ENCODE peak calls at places on chromosome 9, in seven cellular contexts. A is CD8-positive, alpha-beta memory T cell; H is cardiac fibroblast; F is GM23338; J is lower leg skin; E is OCI-LY7; L is brain microvascular endothelial cell. P is an unnamed sample.

GRCh38 chr9:76560481-76560891 is 101.5 kb downstream of the GCNT1 start:
- DNase-seq in A (no peak), H (peak; percentile 55), F (no peak), J (no peak), E (no peak), L (peak; percentile 60), P (no peak)

GRCh38 chr9:127525426-127526188 is 74.3 kb downstream of the LRSAM1 start:
- DNase-seq in A (peak; percentile 33), H (peak; percentile 75), F (peak; percentile 81), J (no peak), E (peak; percentile 43), L (peak; percentile 68), P (no peak)

GRCh38 chr9:4164356-4164755 is 135.5 kb downstream of the GLIS3 start:
- DNase-seq in A (no peak), H (no peak), F (no peak), J (no peak), E (no peak), L (no peak), P (no peak)

GRCh38 chr9:130956636-130957450 is 17.8 kb upstream of the FIBCD1 start:
- DNase-seq in A (no peak), H (no peak), F (no peak), J (no peak), E (no peak), L (no peak), P (no peak)

GRCh38 chr9:76223749-76224340 is 170.4 kb downstream of the RFK start:
- DNase-seq in A (no peak), H (peak; percentile 18), F (no peak), J (no peak), E (no peak), L (no peak), P (no peak)

GRCh38 chr9:81480828-81481604 is 208.3 kb downstream of the TLE1 start:
- DNase-seq in A (no peak), H (no peak), F (no peak), J (no peak), E (no peak), L (no peak), P (no peak)

GRCh38 chr9:126489604-126490593 is 123.8 kb upstream of the LMX1B start:
- DNase-seq in A (no peak), H (no peak), F (no peak), J (no peak), E (no peak), L (no peak), P (no peak)

GRCh38 chr9:16469184-16469583 is 401.3 kb downstream of the BNC2 start:
- DNase-seq in A (no peak), H (peak; percentile 33), F (no peak), J (no peak), E (no peak), L (no peak), P (no peak)

GRCh38 chr9:36174271-36174670 is 5.1 kb downstream of the CCIN start:
- DNase-seq in A (no peak), H (no peak), F (no peak), J (no peak), E (no peak), L (no peak), P (no peak)

GRCh38 chr9:120477534-120478001 is 102.4 kb downstream of the CDK5RAP2 start:
- DNase-seq in A (no peak), H (peak; percentile 95), F (peak; percentile 80), J (peak; percentile 60), E (peak; percentile 28), L (peak; percentile 82), P (peak; percentile 9)

GRCh38 chr9:8781447-8781846 is 981.9 kb upstream of the DMAC1 start:
- DNase-seq in A (no peak), H (no peak), F (no peak), J (no peak), E (no peak), L (no peak), P (no peak)

GRCh38 chr9:8778356-8778755 is 978.8 kb upstream of the DMAC1 start:
- DNase-seq in A (no peak), H (no peak), F (no peak), J (no peak), E (no peak), L (no peak), P (no peak)

GRCh38 chr9:8779478-8779877 is 979.9 kb upstream of the DMAC1 start:
- DNase-seq in A (no peak), H (no peak), F (no peak), J (no peak), E (no peak), L (no peak), P (no peak)

GRCh38 chr9:8782237-8782636 is 982.7 kb upstream of the DMAC1 start:
- DNase-seq in A (no peak), H (no peak), F (no peak), J (no peak), E (no peak), L (no peak), P (no peak)

GRCh38 chr9:8780386-8780785 is 980.8 kb upstream of the DMAC1 start:
- DNase-seq in A (no peak), H (no peak), F (no peak), J (no peak), E (no peak), L (no peak), P (no peak)
- H3K4me3 ChIP-seq in A (no peak overlapping the region), H (no peak overlapping the region), F (no peak overlapping the region), J (no peak overlapping the region), E (no peak overlapping the region), L (no peak overlapping the region), P (no peak overlapping the region)

GRCh38 chr9:33677961-33678360 is 117.4 kb upstream of the PRSS3 start:
- DNase-seq in A (no peak), H (no peak), F (no peak), J (no peak), E (no peak), L (no peak), P (no peak)
- H3K4me3 ChIP-seq in A (no peak overlapping the region), H (no peak overlapping the region), F (peak overlapping the region; percentile 62), J (no peak overlapping the region), E (no peak overlapping the region), L (no peak overlapping the region), P (no peak overlapping the region)

GRCh38 chr9:133576591-133577462 is 32.4 kb downstream of the FAM163B start:
- DNase-seq in A (no peak), H (peak; percentile 21), F (no peak), J (no peak), E (no peak), L (peak; percentile 11), P (no peak)
- H3K4me3 ChIP-seq in A (no peak overlapping the region), H (no peak overlapping the region), F (no peak overlapping the region), J (no peak overlapping the region), E (no peak overlapping the region), L (no peak overlapping the region), P (no peak overlapping the region)

GRCh38 chr9:72554221-72554641 is 32.8 kb downstream of the TMC1 start:
- DNase-seq in A (no peak), H (peak; percentile 66), F (no peak), J (no peak), E (no peak), L (peak; percentile 52), P (peak; percentile 44)
- H3K4me3 ChIP-seq in A (no peak overlapping the region), H (no peak overlapping the region), F (no peak overlapping the region), J (no peak overlapping the region), E (no peak overlapping the region), L (no peak overlapping the region), P (no peak overlapping the region)

GRCh38 chr9:121568101-121568460 is 68.4 kb upstream of the GGTA1 start:
- DNase-seq in A (no peak), H (no peak), F (no peak), J (no peak), E (no peak), L (no peak), P (no peak)

GRCh38 chr9:121567142-121568100 is 67.8 kb upstream of the GGTA1 start:
- DNase-seq in A (no peak), H (no peak), F (peak; percentile 20), J (no peak), E (no peak), L (no peak), P (no peak)

GRCh38 chr9:121568541-121569265 is 69.1 kb upstream of the GGTA1 start:
- DNase-seq in A (no peak), H (peak; percentile 24), F (no peak), J (no peak), E (no peak), L (no peak), P (no peak)

GRCh38 chr9:121566401-121567141 is 66.9 kb upstream of the GGTA1 start:
- DNase-seq in A (no peak), H (peak; percentile 71), F (no peak), J (no peak), E (no peak), L (peak; percentile 70), P (no peak)

GRCh38 chr9:121569266-121569648 is 69.6 kb upstream of the GGTA1 start:
- DNase-seq in A (no peak), H (no peak), F (no peak), J (no peak), E (no peak), L (no peak), P (no peak)
- H3K4me3 ChIP-seq in A (no peak overlapping the region), H (no peak overlapping the region), F (no peak overlapping the region), J (no peak overlapping the region), E (no peak overlapping the region), L (no peak overlapping the region), P (no peak overlapping the region)

GRCh38 chr9:113641100-113641885 is 177.8 kb downstream of the RGS3 start:
- DNase-seq in A (no peak), H (no peak), F (no peak), J (no peak), E (no peak), L (no peak), P (no peak)
- H3K4me3 ChIP-seq in A (no peak overlapping the region), H (no peak overlapping the region), F (no peak overlapping the region), J (no peak overlapping the region), E (no peak overlapping the region), L (no peak overlapping the region), P (no peak overlapping the region)

GRCh38 chr9:68852941-68853340 is 147.9 kb downstream of the PIP5K1B start:
- DNase-seq in A (no peak), H (no peak), F (no peak), J (no peak), E (no peak), L (no peak), P (no peak)

GRCh38 chr9:68847765-68848164 is 142.7 kb downstream of the PIP5K1B start:
- DNase-seq in A (no peak), H (no peak), F (no peak), J (no peak), E (no peak), L (no peak), P (no peak)

DNA sequence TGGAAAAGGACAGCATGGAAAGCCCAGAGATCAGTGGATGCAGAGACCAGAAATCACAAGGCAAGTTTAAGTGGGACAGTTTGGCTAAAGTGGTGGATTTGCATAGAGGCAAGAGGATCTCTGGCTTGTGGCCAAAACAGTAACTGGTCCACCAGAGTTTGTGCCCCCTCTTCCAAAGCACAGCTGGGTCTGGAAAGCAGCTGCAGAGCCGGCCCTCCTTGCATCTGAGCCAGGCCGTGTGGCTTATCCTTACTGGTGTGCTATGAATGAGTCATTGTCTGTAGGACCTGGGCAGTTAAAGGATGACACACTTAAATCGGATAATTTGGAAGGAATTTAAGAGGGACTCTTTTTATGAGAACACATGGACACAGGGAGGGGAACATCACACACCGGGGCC is 146.6 kb downstream of the PIP5K1B start:
- DNase-seq in A (no peak), H (peak; percentile 2), F (no peak), J (no peak), E (no peak), L (no peak), P (no peak)
- H3K4me3 ChIP-seq in A (no peak overlapping the region), H (no peak overlapping the region), F (no peak overlapping the region), J (no peak overlapping the region), E (no peak overlapping the region), L (no peak overlapping the region), P (no peak overlapping the region)

GRCh38 chr9:124939944-124940343 is 939 bp downstream of the GOLGA1 start:
- DNase-seq in A (no peak), H (no peak), F (no peak), J (no peak), E (peak; percentile 28), L (no peak), P (no peak)
- H3K4me3 ChIP-seq in A (peak overlapping the region; percentile 91), H (peak overlapping the region; percentile 95), F (peak overlapping the region; percentile 94), J (no peak overlapping the region), E (peak overlapping the region; percentile 81), L (peak overlapping the region; percentile 92), P (peak overlapping the region; percentile 87)